ENCODE peak calls at places on chromosome 14, in five cellular contexts. L, O, Z, M and Y are unnamed samples. For H3K4me1, the result is how much of the 10 kb centered on the place peaks cover.

GRCh38 chr14:105065280-105066228 is at the start of gene GPR132:
- DNase-seq in L (peak), O (no peak), Z (peak), M (no peak), Y (peak)

GRCh38 chr14:64762044-64763034 is 58.1 kb downstream of the PLEKHG3 start:
- DNase-seq in L (no peak), O (peak), Z (peak), M (peak), Y (peak)

GRCh38 chr14:49478784-49479183 is 107.4 kb downstream of the RPS29 start:
- DNase-seq in L (no peak), O (no peak), Z (no peak), M (no peak), Y (no peak)

GRCh38 chr14:52873694-52874093 is 77.2 kb downstream of the FERMT2 start:
- DNase-seq in L (no peak), O (peak), Z (no peak), M (no peak), Y (peak)

GRCh38 chr14:104864267-104865068 is 600 bp upstream of the CEP170B start:
- DNase-seq in L (no peak), O (peak), Z (peak), M (no peak), Y (peak)

GRCh38 chr14:95328876-95329503 is 9.3 kb upstream of the CLMN start:
- DNase-seq in L (no peak), O (no peak), Z (no peak), M (no peak), Y (no peak)

GRCh38 chr14:32564591-32564990 is 235.5 kb downstream of the AKAP6 start:
- DNase-seq in L (no peak), O (no peak), Z (no peak), M (no peak), Y (no peak)

GRCh38 chr14:59262717-59263469 is 74.4 kb downstream of the DAAM1 start:
- DNase-seq in L (no peak), O (no peak), Z (no peak), M (no peak), Y (peak)

GRCh38 chr14:79051009-79051710 is 881.0 kb downstream of the NRXN3 start:
- DNase-seq in L (no peak), O (no peak), Z (no peak), M (no peak), Y (no peak)

GRCh38 chr14:34324363-34324795 is 137.7 kb downstream of the SPTSSA start:
- DNase-seq in L (no peak), O (no peak), Z (no peak), M (no peak), Y (no peak)

GRCh38 chr14:74609721-74610120 is 2.3 kb downstream of the LTBP2 start:
- DNase-seq in L (no peak), O (no peak), Z (no peak), M (no peak), Y (no peak)

GRCh38 chr14:101103321-101103901 is 199.9 kb upstream of the RTL1 start:
- DNase-seq in L (no peak), O (no peak), Z (peak), M (peak), Y (no peak)

GRCh38 chr14:88866305-88866704 is 41.9 kb downstream of the TTC8 start:
- DNase-seq in L (no peak), O (no peak), Z (no peak), M (no peak), Y (no peak)

GRCh38 chr14:69713976-69714716 is 52.8 kb upstream of the SRSF5 start:
- DNase-seq in L (no peak), O (no peak), Z (no peak), M (no peak), Y (no peak)

GRCh38 chr14:29442720-29443119 is 484.9 kb downstream of the PRKD1 start:
- DNase-seq in L (no peak), O (no peak), Z (no peak), M (no peak), Y (no peak)

GRCh38 chr14:69005432-69006148 is 26.5 kb upstream of the ACTN1 start:
- DNase-seq in L (no peak), O (peak), Z (peak), M (peak), Y (peak)

GRCh38 chr14:51823706-51824105 is 36.7 kb upstream of the GNG2 start:
- DNase-seq in L (no peak), O (no peak), Z (no peak), M (no peak), Y (no peak)

GRCh38 chr14:34374998-34375740 is 86.9 kb downstream of the SPTSSA start:
- DNase-seq in L (no peak), O (no peak), Z (no peak), M (no peak), Y (no peak)

GRCh38 chr14:61152851-61153364 is 128.2 kb downstream of the TMEM30B start:
- DNase-seq in L (no peak), O (no peak), Z (no peak), M (no peak), Y (no peak)

GRCh38 chr14:37620856-37621255 is 25.4 kb downstream of the TTC6 start:
- DNase-seq in L (no peak), O (no peak), Z (no peak), M (no peak), Y (no peak)

GRCh38 chr14:68397827-68398226 is 395.0 kb downstream of the ZFP36L1 start:
- DNase-seq in L (no peak), O (peak), Z (no peak), M (no peak), Y (no peak)

GRCh38 chr14:24113801-24114535 is 609 bp upstream of the DCAF11 start:
- DNase-seq in L (peak), O (peak), Z (peak), M (peak), Y (peak)
- TF ChIP-seq POLR2A in L (peak), O (no peak), Z (peak), M (peak), Y (peak)

DNA sequence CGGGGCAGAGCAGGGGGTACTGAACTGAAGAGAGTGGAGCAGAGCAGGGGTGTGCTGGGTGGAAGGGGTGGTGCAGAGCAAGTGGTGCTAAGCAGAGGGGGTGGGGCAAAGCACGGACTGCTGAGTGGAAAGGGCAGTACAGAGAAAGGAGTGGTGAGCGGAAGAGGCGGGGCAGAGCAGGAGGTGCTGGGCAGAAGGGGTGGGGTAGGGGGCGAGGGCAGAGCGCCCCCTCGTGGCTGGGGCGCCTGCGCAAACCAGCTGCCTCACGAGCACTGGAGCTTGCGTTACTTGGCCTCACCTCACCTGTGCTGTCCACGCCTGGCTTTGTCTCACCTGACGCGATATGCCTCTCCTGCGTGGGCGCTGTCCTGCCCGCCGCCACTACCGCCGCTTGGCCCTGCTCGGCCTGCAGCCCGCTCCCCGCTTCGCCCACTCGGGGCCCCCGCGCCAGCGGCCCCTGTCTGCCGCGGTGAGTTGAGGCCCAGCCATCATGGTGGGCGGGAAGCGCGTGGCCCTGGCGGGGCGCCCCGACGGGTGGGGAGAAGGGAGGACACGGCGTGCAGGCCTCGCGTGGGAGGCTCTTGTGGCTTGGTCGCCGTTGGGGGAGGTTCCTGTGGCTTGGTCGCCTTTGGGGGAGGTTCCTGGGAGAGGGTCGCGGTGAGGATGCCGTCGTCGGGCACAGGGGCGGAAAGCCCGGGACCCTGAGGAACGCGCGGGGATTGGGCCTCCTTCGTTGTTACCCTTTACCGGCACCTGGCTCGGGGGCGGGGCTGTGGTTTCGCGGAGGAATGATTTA is at the start of gene COX8C:
- DNase-seq in L (no peak), O (no peak), Z (no peak), M (no peak), Y (peak)
- TF ChIP-seq CTCF in L (no peak), O (no peak), Z (no peak), M (no peak), Y (no peak)

DNA sequence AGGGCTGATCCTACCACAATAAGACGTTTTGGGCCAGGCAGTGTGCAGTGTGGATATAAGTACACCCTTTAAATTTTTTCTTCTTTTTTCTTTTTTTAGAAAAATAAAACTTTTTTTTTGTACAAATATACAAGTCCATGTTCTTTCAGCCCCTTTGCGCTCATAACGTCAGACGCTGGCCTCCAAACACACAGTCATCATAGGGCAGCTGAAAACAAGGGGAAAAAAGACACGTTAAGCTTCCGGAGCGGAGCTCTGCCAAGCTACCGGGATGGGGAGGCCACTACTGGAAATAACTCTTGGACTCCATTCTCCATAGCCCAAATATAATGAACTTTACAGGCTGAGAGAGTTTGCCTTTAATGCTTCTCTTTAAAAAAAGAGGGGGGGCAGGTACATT is 2.7 kb downstream of the NFKBIA start:
- DNase-seq in L (no peak), O (peak), Z (no peak), M (peak), Y (no peak)
- H3K4me1 ChIP-seq in L (under half), O (under half), Z (half or more), M (under half), Y (under half)

GRCh38 chr14:20782280-20782890 is 1.3 kb downstream of the RNASE6 start:
- DNase-seq in L (no peak), O (no peak), Z (no peak), M (no peak), Y (no peak)

GRCh38 chr14:20787025-20787424 is 6.0 kb downstream of the RNASE6 start:
- DNase-seq in L (no peak), O (no peak), Z (no peak), M (no peak), Y (no peak)

DNA sequence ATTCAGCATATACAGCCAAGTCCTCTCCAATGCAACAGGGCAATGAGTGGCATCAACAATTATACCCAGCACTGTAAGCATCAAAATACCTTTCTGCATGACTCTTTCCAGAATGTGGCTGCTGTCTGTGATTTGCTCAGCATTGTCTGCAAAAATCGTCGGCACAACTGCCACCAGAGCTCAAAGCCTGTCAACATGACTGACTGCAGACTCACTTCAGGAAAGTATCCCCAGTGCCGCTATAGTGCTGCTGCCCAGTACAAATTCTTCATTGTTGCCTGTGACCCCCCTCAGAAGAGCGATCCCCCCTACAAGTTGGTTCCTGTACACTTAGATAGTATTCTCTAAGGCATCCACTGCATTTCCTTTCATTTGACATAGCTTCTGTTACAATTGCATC is 737 bp downstream of the RNASE6 start:
- DNase-seq in L (no peak), O (no peak), Z (no peak), M (no peak), Y (no peak)
- TF ChIP-seq POLR2A in L (no peak), O (no peak), Z (no peak), M (no peak), Y (no peak)